ENCODE peak calls at places on chromosome 14, in five cellular contexts. U is K562, Q is upper lobe of left lung, X is GM12878, Y is HepG2. J is an unnamed sample.
A peak's percentile ranks its signal among the peaks of the same experiment; 100 is the strongest.

GRCh38 chr14:100674897-100675618 is 51.6 kb upstream of the DLK1 start:
- ATAC-seq in U (no peak), Q (no peak), X (no peak), Y (no peak), J (no peak)

GRCh38 chr14:24695265-24696241 is 61.6 kb upstream of the GZMB start:
- ATAC-seq in U (no peak), Q (no peak), X (peak; percentile 71), Y (no peak), J (no peak)

GRCh38 chr14:95294834-95295599 is 24.7 kb downstream of the CLMN start:
- ATAC-seq in U (no peak), Q (no peak), X (no peak), Y (peak; percentile 67), J (no peak)

GRCh38 chr14:69506241-69506595 is 21.7 kb downstream of the PLEKHD1 start:
- ATAC-seq in U (no peak), Q (peak; percentile 71), X (no peak), Y (no peak), J (no peak)

GRCh38 chr14:90795744-90796143 is 20.5 kb downstream of the TTC7B start:
- ATAC-seq in U (no peak), Q (no peak), X (no peak), Y (peak; percentile 43), J (no peak)

GRCh38 chr14:101364503-101365328 is 196.6 kb upstream of the DIO3 start:
- ATAC-seq in U (no peak), Q (peak; percentile 57), X (no peak), Y (peak; percentile 82), J (peak; percentile 68)

GRCh38 chr14:61438036-61438435 is 116.7 kb downstream of the PRKCH start:
- ATAC-seq in U (no peak), Q (no peak), X (no peak), Y (no peak), J (no peak)

GRCh38 chr14:75926431-75926830 is 55.4 kb downstream of the TGFB3 start:
- ATAC-seq in U (no peak), Q (no peak), X (no peak), Y (no peak), J (no peak)

GRCh38 chr14:63795532-63795931 is 57.3 kb upstream of the SYNE2 start:
- ATAC-seq in U (no peak), Q (no peak), X (peak; percentile 87), Y (no peak), J (no peak)

GRCh38 chr14:70021548-70021947 is 142.3 kb downstream of the SMOC1 start:
- ATAC-seq in U (no peak), Q (no peak), X (no peak), Y (no peak), J (no peak)

GRCh38 chr14:92556863-92557543 is 43.4 kb downstream of the RIN3 start:
- ATAC-seq in U (no peak), Q (no peak), X (no peak), Y (peak; percentile 97), J (no peak)

GRCh38 chr14:60590907-60591510 is 58.3 kb downstream of the SIX1 start:
- ATAC-seq in U (no peak), Q (no peak), X (no peak), Y (no peak), J (no peak)

GRCh38 chr14:80636071-80636470 is 305.5 kb downstream of the CEP128 start:
- ATAC-seq in U (no peak), Q (no peak), X (no peak), Y (no peak), J (no peak)

GRCh38 chr14:44009642-44010041 is 497.4 kb downstream of the FSCB start:
- ATAC-seq in U (no peak), Q (no peak), X (no peak), Y (no peak), J (no peak)

GRCh38 chr14:68612049-68612448 is 180.8 kb downstream of the ZFP36L1 start:
- ATAC-seq in U (no peak), Q (no peak), X (no peak), Y (no peak), J (peak; percentile 42)

GRCh38 chr14:98162829-98163228 is 1109.2 kb downstream of the BCL11B start:
- ATAC-seq in U (no peak), Q (no peak), X (no peak), Y (no peak), J (no peak)

GRCh38 chr14:76985021-76985420 is 43.5 kb downstream of the IRF2BPL start:
- ATAC-seq in U (no peak), Q (peak; percentile 16), X (no peak), Y (peak; percentile 77), J (no peak)

GRCh38 chr14:85439696-85440328 is 90.1 kb upstream of the FLRT2 start:
- ATAC-seq in U (no peak), Q (no peak), X (no peak), Y (no peak), J (no peak)

GRCh38 chr14:35333347-35333730 is 41.2 kb downstream of the PSMA6 start:
- ATAC-seq in U (peak; percentile 3), Q (no peak), X (no peak), Y (no peak), J (no peak)

GRCh38 chr14:57845802-57846531 is 19.9 kb downstream of the SLC35F4 start:
- ATAC-seq in U (no peak), Q (no peak), X (no peak), Y (no peak), J (no peak)

GRCh38 chr14:75342762-75343599 is 64.4 kb downstream of the FOS start:
- ATAC-seq in U (no peak), Q (no peak), X (peak; percentile 82), Y (no peak), J (no peak)

DNA sequence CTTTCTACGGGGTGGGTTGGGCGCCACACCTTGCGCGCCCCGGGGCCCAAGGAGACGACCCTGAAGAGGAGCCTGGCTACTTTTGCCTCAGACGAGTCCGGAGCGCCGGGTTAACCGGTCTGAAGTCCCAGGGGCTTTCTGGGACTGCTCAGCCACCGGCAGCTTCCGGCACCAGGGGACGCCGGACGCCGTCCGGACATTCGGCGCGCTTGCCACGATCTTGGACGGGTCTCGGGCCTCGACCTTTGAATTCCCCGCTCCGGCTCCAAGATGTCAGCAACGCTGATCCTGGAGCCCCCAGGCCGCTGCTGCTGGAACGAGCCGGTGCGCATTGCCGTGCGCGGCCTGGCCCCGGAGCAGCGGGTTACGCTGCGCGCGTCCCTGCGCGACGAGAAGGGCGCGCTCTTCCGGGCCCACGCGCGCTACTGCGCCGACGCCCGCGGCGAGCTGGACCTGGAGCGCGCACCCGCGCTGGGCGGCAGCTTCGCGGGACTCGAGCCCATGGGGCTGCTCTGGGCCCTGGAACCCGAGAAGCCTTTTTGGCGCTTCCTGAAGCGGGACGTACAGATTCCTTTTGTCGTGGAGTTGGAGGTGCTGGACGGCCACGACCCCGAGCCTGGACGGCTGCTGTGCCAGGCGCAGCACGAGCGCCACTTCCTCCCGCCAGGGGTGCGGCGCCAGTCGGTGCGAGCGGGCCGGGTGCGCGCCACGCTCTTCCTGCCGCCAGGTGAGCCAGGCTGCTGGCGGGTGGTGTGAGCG is at the start of gene ACOT4:
- ATAC-seq in U (no peak), Q (peak; percentile 84), X (peak; percentile 90), Y (peak; percentile 33), J (peak; percentile 72)
- TF ChIP-seq POLR2A in U (no peak), Q (no peak), X (peak; percentile 67), Y (no peak), J (no peak)

DNA sequence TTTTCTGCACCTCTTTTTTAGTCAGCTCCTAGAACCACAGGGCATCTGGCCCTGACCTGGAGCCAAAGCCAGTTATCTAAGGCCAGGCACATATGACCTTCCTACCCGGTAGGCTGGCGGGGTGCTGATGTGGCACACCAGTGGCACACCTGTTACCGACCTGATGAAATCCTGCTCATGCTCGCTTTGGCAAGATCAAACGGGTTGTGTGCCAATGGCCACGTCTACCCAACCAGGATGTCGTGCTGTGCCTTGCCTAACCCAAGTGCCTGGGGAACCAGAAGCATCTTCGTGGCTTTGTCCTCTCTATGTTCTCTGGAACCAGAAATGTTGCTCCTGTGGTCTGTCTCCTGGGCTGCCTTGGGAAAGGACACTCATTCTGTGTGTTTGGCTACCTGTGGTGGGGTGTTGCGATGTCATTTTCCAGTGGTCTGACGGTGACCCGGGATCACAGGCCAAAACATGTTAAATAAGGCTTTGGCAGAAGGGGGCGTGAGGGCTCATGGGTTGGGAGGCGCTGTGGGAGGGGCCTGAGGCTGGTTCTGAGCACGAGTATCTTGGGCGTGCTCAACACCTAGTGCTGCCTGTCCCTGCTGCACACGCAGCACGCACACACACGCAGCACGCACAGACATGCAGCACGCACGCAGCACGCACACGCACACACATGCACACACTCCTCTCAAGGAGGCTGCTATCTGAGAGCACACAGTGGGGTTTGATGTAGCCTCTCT is 27.9 kb downstream of the CCNK start:
- ATAC-seq in U (peak; percentile 62), Q (no peak), X (no peak), Y (peak; percentile 8), J (no peak)
- TF ChIP-seq POLR2AphosphoS5 in U (no peak), Q (no peak), X (no peak), Y (no peak), J (no peak)

GRCh38 chr14:53850714-53851296 is 105.8 kb downstream of the BMP4 start:
- ATAC-seq in U (no peak), Q (no peak), X (no peak), Y (peak; percentile 87), J (no peak)
- TF ChIP-seq EP300 in U (no peak), Q (no peak), X (no peak), Y (peak; percentile 85), J (no peak)

GRCh38 chr14:52313903-52314481 is at the start of gene PTGER2:
- ATAC-seq in U (peak; percentile 96), Q (peak; percentile 87), X (peak; percentile 57), Y (no peak), J (peak; percentile 93)
- TF ChIP-seq POLR2A in U (no peak), Q (peak; percentile 62), X (no peak), Y (no peak), J (peak; percentile 69)